ENCODE peak calls at places on chromosomes 3 and 15, in four cellular contexts. A is SW480; O is fibroblast of mammary gland; R is stimulated activated CD4-positive, alpha-beta T cell treated with anti-CD3 and anti-CD28 coated beads, Interleukin-1b, Interleukin-23, amount 100 ng/mL, for 24 hours. K is an unnamed sample.

GRCh38 chr3:185728630-185729334 is 96.1 kb downstream of the IGF2BP2 start:
- DNase-seq in O (peak; percentile 59), A (no peak), R (no peak), K (no peak)

GRCh38 chr3:178752843-178753242 is 216.6 kb downstream of the KCNMB2 start:
- DNase-seq in R (no peak), A (no peak), O (no peak), K (no peak)

GRCh38 chr15:29123171-29123570 is 146.5 kb downstream of the NSMCE3 start:
- DNase-seq in R (no peak), A (no peak), O (no peak), K (no peak)

GRCh38 chr3:42063886-42064285 is 27.3 kb upstream of the TRAK1 start:
- DNase-seq in R (no peak), A (no peak), O (peak; percentile 96), K (no peak)

GRCh38 chr15:29750754-29751153 is 71.5 kb downstream of the TJP1 start:
- DNase-seq in O (no peak), R (no peak), A (no peak), K (no peak)

GRCh38 chr3:147941984-147942383 is 532.8 kb downstream of the ZIC1 start:
- DNase-seq in A (no peak), R (no peak), O (no peak), K (no peak)

GRCh38 chr15:92384391-92384790 is 9.3 kb upstream of the ST8SIA2 start:
- DNase-seq in A (no peak), O (no peak), R (no peak), K (no peak)

GRCh38 chr15:59266015-59266414 is 59.4 kb downstream of the LDHAL6B start:
- DNase-seq in R (no peak), A (no peak), O (no peak), K (no peak)